ENCODE peak calls at places on chromosomes 13 and 19, in five cellular contexts. N is HCT116, U is HEK293T, Y is K562, H is H1. Z is an unnamed sample.

GRCh38 chr19:45498411-45499195 is at the start of gene PPM1N:
- DNase-seq in N (no peak), U (no peak), Y (peak; percentile 59), H (no peak), Z (peak; percentile 80)

GRCh38 chr13:81757348-81757950 is 1416.5 kb upstream of the SPRY2 start:
- DNase-seq in N (no peak), U (no peak), Y (no peak), H (no peak), Z (no peak)

GRCh38 chr13:74414458-74414857 is 280.3 kb upstream of the KLF12 start:
- DNase-seq in N (no peak), U (no peak), Y (no peak), H (no peak), Z (no peak)

GRCh38 chr13:42924290-42924803 is 67.7 kb downstream of the EPSTI1 start:
- DNase-seq in N (no peak), U (no peak), Y (no peak), H (no peak), Z (no peak)

GRCh38 chr13:24270639-24271131 is 38.7 kb upstream of the C1QTNF9 start:
- DNase-seq in N (no peak), U (peak; percentile 42), Y (no peak), H (no peak), Z (no peak)

GRCh38 chr13:40777166-40777956 is 6.4 kb upstream of the MRPS31 start:
- DNase-seq in N (peak; percentile 65), U (peak; percentile 37), Y (peak; percentile 70), H (no peak), Z (peak; percentile 28)

GRCh38 chr13:86846501-86846900 is 824.7 kb upstream of the SLITRK5 start:
- DNase-seq in N (no peak), U (no peak), Y (no peak), H (no peak), Z (no peak)

GRCh38 chr19:44582581-44583265 is 30.6 kb upstream of the IGSF23 start:
- DNase-seq in N (peak; percentile 36), U (peak; percentile 75), Y (peak; percentile 77), H (peak; percentile 50), Z (peak; percentile 86)

GRCh38 chr19:30069535-30070197 is 127.6 kb downstream of the URI1 start:
- DNase-seq in N (no peak), U (no peak), Y (no peak), H (no peak), Z (no peak)

GRCh38 chr19:5954293-5954692 is 23.6 kb downstream of the RANBP3 start:
- DNase-seq in N (no peak), U (no peak), Y (no peak), H (no peak), Z (no peak)

GRCh38 chr19:47765522-47766358 is 12.8 kb upstream of the SELENOW start:
- DNase-seq in N (no peak), U (peak; percentile 74), Y (peak; percentile 86), H (no peak), Z (peak; percentile 88)

GRCh38 chr13:99316657-99317244 is 9.6 kb upstream of the GPR183 start:
- DNase-seq in N (no peak), U (no peak), Y (no peak), H (no peak), Z (no peak)

GRCh38 chr13:34310539-34310938 is 492.6 kb downstream of the RFC3 start:
- DNase-seq in N (no peak), U (no peak), Y (no peak), H (no peak), Z (no peak)

GRCh38 chr13:38743499-38743898 is 56.6 kb downstream of the FREM2 start:
- DNase-seq in N (no peak), U (no peak), Y (no peak), H (no peak), Z (no peak)

GRCh38 chr19:19268453-19269385 is 4.4 kb downstream of the TM6SF2 start:
- DNase-seq in N (no peak), U (no peak), Y (no peak), H (no peak), Z (no peak)

GRCh38 chr13:106401081-106401480 is 134.4 kb downstream of the EFNB2 start:
- DNase-seq in N (no peak), U (no peak), Y (no peak), H (no peak), Z (no peak)

GRCh38 chr19:49749055-49749716 is 13.9 kb downstream of the TSKS start:
- DNase-seq in N (peak; percentile 27), U (no peak), Y (peak; percentile 43), H (no peak), Z (no peak)

GRCh38 chr13:100536643-100537180 is 51.9 kb downstream of the GGACT start:
- DNase-seq in N (no peak), U (no peak), Y (no peak), H (no peak), Z (no peak)

GRCh38 chr19:33473644-33474305 is 47.8 kb downstream of the PEPD start:
- DNase-seq in N (no peak), U (no peak), Y (no peak), H (no peak), Z (no peak)

GRCh38 chr13:46332772-46333171 is 54.3 kb downstream of the RUBCNL start:
- DNase-seq in N (no peak), U (no peak), Y (no peak), H (no peak), Z (no peak)

GRCh38 chr13:20128459-20128927 is 32.4 kb downstream of the GJA3 start:
- DNase-seq in N (no peak), U (no peak), Y (no peak), H (no peak), Z (peak; percentile 41)

GRCh38 chr19:10074153-10074552 is 12.0 kb upstream of the SHFL start:
- DNase-seq in N (peak; percentile 40), U (peak; percentile 42), Y (peak; percentile 79), H (no peak), Z (no peak)

GRCh38 chr19:48968813-48969218 is 3.7 kb downstream of the FTL start:
- DNase-seq in N (no peak), U (no peak), Y (peak; percentile 22), H (no peak), Z (no peak)

GRCh38 chr19:16904599-16904998 is 15.8 kb downstream of the F2RL3 start:
- DNase-seq in N (no peak), U (no peak), Y (no peak), H (no peak), Z (no peak)

GRCh38 chr13:24693862-24694471 is 13.8 kb downstream of the ATP12A start:
- DNase-seq in N (peak; percentile 74), U (peak; percentile 61), Y (peak; percentile 64), H (no peak), Z (peak; percentile 53)

GRCh38 chr19:38073806-38074685 is 150.0 kb downstream of the DPF1 start:
- DNase-seq in N (no peak), U (no peak), Y (peak; percentile 16), H (peak; percentile 36), Z (peak; percentile 73)

GRCh38 chr13:75770164-75771145 is 134.3 kb downstream of the LMO7 start:
- DNase-seq in N (no peak), U (no peak), Y (no peak), H (no peak), Z (no peak)

GRCh38 chr19:55644842-55645511 is 1.5 kb downstream of the ZNF581 start:
- DNase-seq in N (no peak), U (no peak), Y (no peak), H (no peak), Z (no peak)

GRCh38 chr13:79936368-79937136 is 404.4 kb downstream of the SPRY2 start:
- DNase-seq in N (no peak), U (no peak), Y (no peak), H (no peak), Z (no peak)

GRCh38 chr13:19888799-19889198 is 25.4 kb upstream of the ZMYM5 start:
- DNase-seq in N (no peak), U (no peak), Y (no peak), H (no peak), Z (no peak)

GRCh38 chr13:48504606-48505369 is 28.1 kb downstream of the RCBTB2 start:
- DNase-seq in N (no peak), U (no peak), Y (peak; percentile 3), H (no peak), Z (no peak)

GRCh38 chr19:43474487-43474886 is 9.1 kb upstream of the LYPD3 start:
- DNase-seq in N (no peak), U (no peak), Y (no peak), H (no peak), Z (no peak)

GRCh38 chr13:21735621-21736401 is 64.9 kb downstream of the FGF9 start:
- DNase-seq in N (no peak), U (no peak), Y (no peak), H (no peak), Z (no peak)

GRCh38 chr13:91347996-91348905 is 764 bp downstream of the MIR17HG start:
- DNase-seq in N (no peak), U (peak; percentile 50), Y (peak; percentile 90), H (no peak), Z (peak; percentile 19)

GRCh38 chr13:99237981-99238662 is 20.1 kb downstream of the GPR18 start:
- DNase-seq in N (no peak), U (no peak), Y (no peak), H (no peak), Z (no peak)

DNA sequence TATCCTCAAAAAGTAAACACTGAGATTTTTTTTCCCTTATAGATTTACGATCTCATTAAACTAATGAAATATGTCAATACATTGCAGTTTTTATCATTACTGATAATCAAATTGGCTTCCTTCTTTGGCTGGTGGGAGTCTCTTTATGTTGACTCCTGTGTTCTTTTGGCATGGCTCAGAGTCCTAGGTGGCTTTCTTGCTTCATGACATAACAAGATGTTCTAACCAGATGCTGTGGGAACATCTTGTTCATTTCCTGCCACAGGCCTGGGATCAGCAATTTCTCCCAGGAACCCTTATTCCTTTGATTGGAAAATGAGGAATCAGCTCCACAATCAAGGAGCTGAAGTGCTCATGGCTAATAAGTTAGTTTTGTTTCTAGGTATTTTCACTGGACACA is 13.2 kb upstream of the CYP4F22 start:
- DNase-seq in N (no peak), U (no peak), Y (no peak), H (no peak), Z (no peak)
- TF ChIP-seq SP1 in N (no peak), U (no peak), Y (no peak), H (no peak), Z (no peak)

GRCh38 chr19:12194827-12195500 is 32.1 kb downstream of the ZNF136 start:
- DNase-seq in N (no peak), U (no peak), Y (no peak), H (no peak), Z (peak; percentile 98)
- TF ChIP-seq SP1 in N (no peak), U (no peak), Y (no peak), H (no peak), Z (peak; percentile 90)

GRCh38 chr19:46513461-46514236 is 18.0 kb upstream of the PNMA8B start:
- DNase-seq in N (peak; percentile 62), U (peak; percentile 90), Y (peak; percentile 87), H (peak; percentile 65), Z (peak; percentile 90)
- TF ChIP-seq SP1 in N (no peak), U (no peak), Y (peak; percentile 52), H (no peak), Z (no peak)

GRCh38 chr13:31918707-31919106 is 112.9 kb upstream of the FRY start:
- DNase-seq in N (no peak), U (no peak), Y (no peak), H (no peak), Z (no peak)
- TF ChIP-seq SP1 in N (no peak), U (no peak), Y (no peak), H (no peak), Z (no peak)

Z was measured in WTC11.